ENCODE peak calls at places on chromosomes 13 and 19, in four cellular contexts. P is stimulated activated CD4-positive, alpha-beta T cell treated with anti-CD3 and anti-CD28 coated beads, Interleukin-1b, Interleukin-23, amount 100 ng/mL, for 24 hours; M is EH; E is NCI-H510A. V is an unnamed sample.

GRCh38 chr19:35220315-35220921 is 8.1 kb downstream of the FAM187B start:
- DNase-seq in P (no peak), M (no peak), E (no peak), V (no peak)

GRCh38 chr19:2207991-2208860 is 27.9 kb downstream of the PLEKHJ1 start:
- DNase-seq in P (no peak), M (peak), E (no peak), V (peak)

GRCh38 chr19:4215807-4216206 is 13.5 kb upstream of the EBI3 start:
- DNase-seq in P (no peak), M (no peak), E (no peak), V (no peak)

GRCh38 chr19:45515081-45515624 is 7.9 kb downstream of the VASP start:
- DNase-seq in P (no peak), M (no peak), E (no peak), V (no peak)

GRCh38 chr19:21694171-21694906 is 73.0 kb downstream of the ZNF100 start:
- DNase-seq in P (no peak), M (no peak), E (no peak), V (no peak)

GRCh38 chr19:2532252-2533071 is 56.5 kb downstream of the GADD45B start:
- DNase-seq in P (no peak), M (peak), E (no peak), V (peak)

GRCh38 chr13:95641961-95642621 is 2.4 kb downstream of the DZIP1 start:
- DNase-seq in P (no peak), M (peak), E (peak), V (peak)

GRCh38 chr13:21242236-21242635 is 65.8 kb downstream of the MRPL57 start:
- DNase-seq in P (no peak), M (no peak), E (no peak), V (no peak)

V was measured in AG10803.